ENCODE peak calls at places on chromosomes 12 and 14, in eight cellular contexts. N, M, Y, V, D, Q, K and U are unnamed samples.
A peak's percentile ranks its signal among the peaks of the same experiment; 100 is the strongest.

GRCh38 chr12:123757555-123757954 is 4.5 kb upstream of the DNAH10 start:
- DNase-seq in N (no peak), M (no peak), Y (no peak), V (no peak), D (no peak), Q (no peak), K (no peak), U (no peak)

GRCh38 chr14:65239143-65239672 is 136.9 kb upstream of the MAX start:
- DNase-seq in N (no peak), M (no peak), Y (no peak), V (no peak), D (no peak), Q (peak; percentile 63), K (no peak), U (no peak)

GRCh38 chr12:131445184-131445974 is 265.5 kb upstream of the SFSWAP start:
- DNase-seq in N (no peak), M (no peak), Y (peak; percentile 56), V (peak; percentile 15), D (no peak), Q (no peak), K (no peak), U (peak; percentile 47)

GRCh38 chr14:91387135-91387849 is 30.3 kb downstream of the CCDC88C start:
- DNase-seq in N (no peak), M (no peak), Y (no peak), V (no peak), D (peak; percentile 66), Q (no peak), K (no peak), U (no peak)

GRCh38 chr14:36807727-36808126 is 146.1 kb downstream of the PAX9 start:
- DNase-seq in N (no peak), M (no peak), Y (no peak), V (no peak), D (no peak), Q (no peak), K (no peak), U (no peak)

GRCh38 chr14:74538411-74539391 is 45.1 kb downstream of the ISCA2 start:
- DNase-seq in N (no peak), M (no peak), Y (no peak), V (no peak), D (no peak), Q (no peak), K (no peak), U (no peak)

GRCh38 chr12:131050463-131051154 is 96.9 kb downstream of the ADGRD1 start:
- DNase-seq in N (no peak), M (no peak), Y (no peak), V (no peak), D (no peak), Q (no peak), K (no peak), U (peak; percentile 65)

GRCh38 chr14:51517116-51517515 is 134.6 kb upstream of the FRMD6 start:
- DNase-seq in N (no peak), M (no peak), Y (no peak), V (no peak), D (no peak), Q (no peak), K (no peak), U (no peak)

GRCh38 chr12:98453070-98453469 is 62.3 kb upstream of the TMPO start:
- DNase-seq in N (no peak), M (no peak), Y (no peak), V (no peak), D (no peak), Q (no peak), K (no peak), U (no peak)

GRCh38 chr12:126907900-126908764 is 1358.8 kb upstream of the TMEM132C start:
- DNase-seq in N (no peak), M (no peak), Y (no peak), V (no peak), D (no peak), Q (no peak), K (no peak), U (no peak)

GRCh38 chr12:80472912-80473500 is 29.0 kb downstream of the PTPRQ start:
- DNase-seq in N (no peak), M (no peak), Y (peak; percentile 76), V (no peak), D (peak; percentile 62), Q (peak; percentile 63), K (peak; percentile 13), U (no peak)

GRCh38 chr14:42460673-42461072 is 854.0 kb downstream of the LRFN5 start:
- DNase-seq in N (no peak), M (no peak), Y (no peak), V (no peak), D (no peak), Q (no peak), K (no peak), U (no peak)
- H3K27me3 ChIP-seq in N (no peaks in the 10 kb centered on the region), M (no peaks in the 10 kb centered on the region), Y (no peaks in the 10 kb centered on the region), V (no peaks in the 10 kb centered on the region), D (no peaks in the 10 kb centered on the region), Q (no peaks in the 10 kb centered on the region), K (no peaks in the 10 kb centered on the region), U (no peaks in the 10 kb centered on the region)

GRCh38 chr12:103929909-103930786 is at the start of gene HSP90B1:
- DNase-seq in N (peak; percentile 100), M (peak; percentile 100), Y (peak; percentile 100), V (peak; percentile 99), D (peak; percentile 100), Q (peak; percentile 99), K (peak; percentile 99), U (peak; percentile 97)
- H3K4me1 ChIP-seq in N (peaks cover 50% of the 10 kb centered on the region), M (peaks cover 49% of the 10 kb centered on the region), Y (peaks cover 5% of the 10 kb centered on the region), V (peaks cover 30% of the 10 kb centered on the region), D (peaks cover 34% of the 10 kb centered on the region), Q (peaks cover 25% of the 10 kb centered on the region), K (peaks cover 16% of the 10 kb centered on the region), U (peaks cover 16% of the 10 kb centered on the region)

GRCh38 chr12:62827855-62828254 is 107.1 kb downstream of the PPM1H start:
- DNase-seq in N (no peak), M (no peak), Y (peak; percentile 26), V (no peak), D (no peak), Q (no peak), K (no peak), U (no peak)
- TF ChIP-seq CTCF in N (no peak), M (no peak), Y (no peak), V (no peak), D (no peak), Q (no peak), K (no peak), U (no peak)

DNA sequence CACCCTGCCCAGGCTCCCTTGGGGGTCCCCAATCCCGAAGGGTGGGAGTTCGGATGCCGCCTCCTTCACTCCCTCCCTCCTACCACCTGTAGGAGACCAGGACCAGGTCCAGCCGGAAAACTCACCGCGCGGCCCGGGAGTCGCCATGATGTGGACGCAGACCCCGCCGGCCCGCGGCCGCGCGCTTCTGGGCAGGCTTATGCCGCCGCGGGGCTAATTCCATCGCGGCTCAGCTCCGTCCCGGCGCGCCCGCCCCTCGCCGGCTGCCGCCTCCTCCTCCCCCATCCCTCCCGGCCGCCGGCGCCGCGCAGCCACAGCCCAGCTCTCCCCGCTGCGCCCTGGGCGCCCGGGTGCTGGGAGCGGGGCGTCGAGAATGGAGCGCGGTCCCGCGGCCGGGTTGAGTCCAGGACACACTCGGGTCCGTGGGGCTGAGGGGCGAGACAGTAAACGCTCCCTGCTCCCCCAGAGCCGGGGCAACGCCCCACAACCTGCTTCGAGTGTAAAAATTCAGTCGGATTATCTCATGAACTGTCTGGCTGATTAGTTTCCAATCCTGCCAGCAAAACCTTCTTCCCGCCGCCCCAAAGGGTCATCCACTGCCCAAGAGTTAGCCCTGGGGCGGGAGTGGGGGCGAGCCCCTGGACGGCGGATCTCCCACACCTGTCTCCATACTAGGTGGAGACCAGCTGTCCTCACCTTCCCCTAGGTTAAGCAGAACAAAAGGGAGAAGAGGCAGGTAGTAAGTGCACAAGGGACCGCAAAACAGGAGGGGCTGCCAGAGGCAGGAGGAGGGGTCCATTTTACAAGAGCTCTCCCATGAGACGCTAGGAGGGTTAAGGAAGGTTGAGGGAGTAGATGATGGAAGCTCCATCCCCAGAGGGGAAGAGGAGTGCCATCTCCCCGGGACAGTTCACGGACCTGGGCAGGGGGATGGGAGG is at the start of gene ANO2:
- DNase-seq in N (no peak), M (no peak), Y (peak; percentile 89), V (no peak), D (no peak), Q (peak; percentile 73), K (no peak), U (no peak)
- H3K27me3 ChIP-seq in N (peaks cover 40% of the 10 kb centered on the region), M (peaks cover 7% of the 10 kb centered on the region), Y (peaks cover 14% of the 10 kb centered on the region), V (peaks cover 83% of the 10 kb centered on the region), D (peaks cover 29% of the 10 kb centered on the region), Q (peaks cover 53% of the 10 kb centered on the region), K (peaks cover 60% of the 10 kb centered on the region), U (peaks cover 72% of the 10 kb centered on the region)

DNA sequence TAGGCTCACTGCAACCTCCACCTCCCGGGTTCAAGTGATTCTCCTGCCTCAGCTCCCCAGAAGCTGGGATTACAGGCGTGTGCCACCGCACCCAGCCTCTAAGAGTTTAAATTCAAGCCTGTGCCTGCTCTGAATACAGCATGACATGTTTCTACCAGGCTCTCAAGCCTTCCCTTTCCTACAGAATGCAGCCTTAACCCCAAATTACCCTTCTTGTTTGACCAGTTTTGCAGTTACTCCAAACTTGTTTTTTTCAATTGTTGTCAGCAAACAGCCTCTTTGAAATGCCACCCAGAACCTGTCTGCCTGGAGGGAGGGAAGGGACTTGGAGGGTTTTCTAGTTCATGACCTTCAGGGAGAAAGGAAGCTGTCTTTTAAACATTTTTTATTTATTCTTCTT is 15.4 kb downstream of the GLTP start:
- DNase-seq in N (no peak), M (no peak), Y (no peak), V (no peak), D (peak; percentile 86), Q (no peak), K (peak; percentile 84), U (no peak)
- H3K4me1 ChIP-seq in N (peaks cover 10% of the 10 kb centered on the region), M (no peaks in the 10 kb centered on the region), Y (no peaks in the 10 kb centered on the region), V (peaks cover 21% of the 10 kb centered on the region), D (peaks cover 18% of the 10 kb centered on the region), Q (peaks cover 27% of the 10 kb centered on the region), K (peaks cover 23% of the 10 kb centered on the region), U (peaks cover 15% of the 10 kb centered on the region)

GRCh38 chr12:62631531-62632520 is 165.2 kb downstream of the MON2 start:
- DNase-seq in N (peak; percentile 28), M (peak; percentile 81), Y (peak; percentile 94), V (peak; percentile 43), D (peak; percentile 44), Q (peak; percentile 73), K (peak; percentile 28), U (peak; percentile 87)
- TF ChIP-seq CTCF in N (peak; percentile 14), M (no peak), Y (peak; percentile 65), V (no peak), D (peak; percentile 67), Q (peak; percentile 45), K (peak; percentile 63), U (no peak)

GRCh38 chr14:69259176-69259530 is 805 bp upstream of the GALNT16 start:
- DNase-seq in N (no peak), M (no peak), Y (peak; percentile 57), V (no peak), D (no peak), Q (no peak), K (no peak), U (no peak)
- H3K27me3 ChIP-seq in N (peaks cover 36% of the 10 kb centered on the region), M (peaks cover 5% of the 10 kb centered on the region), Y (peaks cover 25% of the 10 kb centered on the region), V (peaks cover 83% of the 10 kb centered on the region), D (peaks cover 35% of the 10 kb centered on the region), Q (peaks cover 40% of the 10 kb centered on the region), K (peaks cover 97% of the 10 kb centered on the region), U (peaks cover 85% of the 10 kb centered on the region)